ENCODE peak calls at places on chromosomes 16 and 17, in four cellular contexts. One of them, this sample, is unnamed.

GRCh38 chr17:80453980-80454556 is 22.3 kb downstream of the NPTX1 start:
- DNase-seq in K562: no peak
- DNase-seq in Peyer's patch: no peak
- DNase-seq in lower leg skin: no peak
- DNase-seq in this sample: no peak

GRCh38 chr16:74480150-74481029 is 59.1 kb upstream of the CLEC18B start:
- DNase-seq in lower leg skin: peak
- DNase-seq in K562: peak
- DNase-seq in Peyer's patch: peak
- DNase-seq in this sample: no peak

GRCh38 chr17:59859444-59860025 is 33.2 kb downstream of the TUBD1 start:
- DNase-seq in K562: no peak
- DNase-seq in lower leg skin: no peak
- DNase-seq in Peyer's patch: no peak
- DNase-seq in this sample: no peak

GRCh38 chr16:84741351-84741791 is 41.6 kb downstream of the USP10 start:
- DNase-seq in K562: no peak
- DNase-seq in Peyer's patch: no peak
- DNase-seq in lower leg skin: no peak
- DNase-seq in this sample: no peak

GRCh38 chr17:29412780-29413565 is 22.8 kb downstream of the TAOK1 start:
- DNase-seq in K562: no peak
- DNase-seq in Peyer's patch: no peak
- DNase-seq in lower leg skin: no peak
- DNase-seq in this sample: no peak

GRCh38 chr16:49675417-49675816 is 180.5 kb downstream of the ZNF423 start:
- DNase-seq in Peyer's patch: no peak
- DNase-seq in K562: no peak
- DNase-seq in lower leg skin: no peak
- DNase-seq in this sample: no peak

GRCh38 chr17:4161560-4162221 is 18.7 kb downstream of the CYB5D2 start:
- DNase-seq in lower leg skin: peak
- DNase-seq in K562: peak
- DNase-seq in Peyer's patch: no peak
- DNase-seq in this sample: no peak

GRCh38 chr16:63880948-63881347 is 1240.9 kb downstream of the CDH11 start:
- DNase-seq in Peyer's patch: no peak
- DNase-seq in K562: no peak
- DNase-seq in lower leg skin: no peak
- DNase-seq in this sample: no peak

GRCh38 chr16:66521227-66521626 is 28.7 kb downstream of the TK2 start:
- DNase-seq in lower leg skin: no peak
- DNase-seq in Peyer's patch: no peak
- DNase-seq in K562: no peak
- DNase-seq in this sample: no peak

GRCh38 chr17:39754958-39755549 is 17.3 kb downstream of the GRB7 start:
- DNase-seq in Peyer's patch: no peak
- DNase-seq in K562: no peak
- DNase-seq in lower leg skin: no peak
- DNase-seq in this sample: no peak

GRCh38 chr16:68563631-68564366 is 24.7 kb downstream of the ZFP90 start:
- DNase-seq in Peyer's patch: no peak
- DNase-seq in lower leg skin: no peak
- DNase-seq in K562: no peak
- DNase-seq in this sample: no peak

GRCh38 chr16:49396206-49396720 is 22.7 kb downstream of the C16orf78 start:
- DNase-seq in K562: no peak
- DNase-seq in lower leg skin: no peak
- DNase-seq in Peyer's patch: no peak
- DNase-seq in this sample: no peak

GRCh38 chr17:79651266-79651665 is 40.4 kb upstream of the RBFOX3 start:
- DNase-seq in Peyer's patch: peak
- DNase-seq in K562: no peak
- DNase-seq in lower leg skin: no peak
- DNase-seq in this sample: no peak

GRCh38 chr17:33562792-33563191 is 269.7 kb upstream of the ASIC2 start:
- DNase-seq in lower leg skin: no peak
- DNase-seq in Peyer's patch: no peak
- DNase-seq in K562: no peak
- DNase-seq in this sample: no peak

GRCh38 chr16:61083711-61084110 is 952.5 kb downstream of the CDH8 start:
- DNase-seq in K562: no peak
- DNase-seq in Peyer's patch: no peak
- DNase-seq in lower leg skin: no peak
- DNase-seq in this sample: no peak

GRCh38 chr16:1825381-1825863 is 1.2 kb downstream of the HAGH start:
- DNase-seq in lower leg skin: no peak
- DNase-seq in K562: no peak
- DNase-seq in Peyer's patch: no peak
- DNase-seq in this sample: peak

GRCh38 chr17:81440511-81441244 is 45.4 kb downstream of the BAHCC1 start:
- DNase-seq in K562: peak
- DNase-seq in lower leg skin: no peak
- DNase-seq in Peyer's patch: no peak
- DNase-seq in this sample: no peak

DNA sequence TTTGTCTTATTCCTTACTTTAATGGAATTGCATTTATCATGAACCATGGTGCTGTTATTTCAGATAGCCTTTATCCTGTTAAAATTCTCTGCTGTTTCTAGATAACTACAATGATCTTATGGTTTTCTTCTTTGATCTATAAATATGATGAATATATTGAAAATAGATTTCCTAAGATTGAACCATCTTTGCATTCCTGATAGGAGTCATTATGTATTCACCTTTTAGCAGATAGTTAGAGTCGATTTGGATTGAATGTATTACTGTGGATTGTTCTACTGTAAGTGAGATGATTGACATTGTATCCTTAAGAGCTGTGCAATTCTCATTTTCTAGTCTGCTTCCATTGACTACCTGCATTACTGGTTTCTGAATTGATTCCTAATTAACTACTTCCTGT is 165.0 kb upstream of the CACNG3 start:
- DNase-seq in K562: no peak
- DNase-seq in lower leg skin: no peak
- DNase-seq in Peyer's patch: no peak
- DNase-seq in this sample: no peak
- TF ChIP-seq CTCF in K562: no peak
- TF ChIP-seq CTCF in lower leg skin: no peak
- TF ChIP-seq CTCF in Peyer's patch: no peak
- TF ChIP-seq CTCF in this sample: no peak

GRCh38 chr17:63700528-63701441 is 860 bp upstream of the LIMD2 start:
- DNase-seq in K562: no peak
- DNase-seq in lower leg skin: no peak
- DNase-seq in Peyer's patch: peak
- DNase-seq in this sample: no peak
- TF ChIP-seq CTCF in K562: no peak
- TF ChIP-seq CTCF in lower leg skin: no peak
- TF ChIP-seq CTCF in Peyer's patch: no peak
- TF ChIP-seq CTCF in this sample: peak

GRCh38 chr17:74568116-74568873 is 986 bp upstream of the CD300H start:
- DNase-seq in K562: no peak
- DNase-seq in lower leg skin: no peak
- DNase-seq in Peyer's patch: no peak
- DNase-seq in this sample: no peak

GRCh38 chr17:74569001-74569391 is 1.7 kb upstream of the CD300H start:
- DNase-seq in K562: no peak
- DNase-seq in Peyer's patch: no peak
- DNase-seq in lower leg skin: no peak
- DNase-seq in this sample: no peak

GRCh38 chr17:74565116-74565515 is 2.2 kb downstream of the CD300H start:
- DNase-seq in lower leg skin: no peak
- DNase-seq in K562: no peak
- DNase-seq in Peyer's patch: no peak
- DNase-seq in this sample: no peak

GRCh38 chr17:74567397-74567796 is at the start of gene CD300H:
- DNase-seq in Peyer's patch: no peak
- DNase-seq in lower leg skin: no peak
- DNase-seq in K562: no peak
- DNase-seq in this sample: no peak

GRCh38 chr17:74566132-74566753 is 1.1 kb downstream of the CD300H start:
- DNase-seq in lower leg skin: peak
- DNase-seq in Peyer's patch: peak
- DNase-seq in K562: peak
- DNase-seq in this sample: no peak
- TF ChIP-seq CTCF in lower leg skin: no peak
- TF ChIP-seq CTCF in Peyer's patch: peak
- TF ChIP-seq CTCF in K562: peak
- TF ChIP-seq CTCF in this sample: peak

DNA sequence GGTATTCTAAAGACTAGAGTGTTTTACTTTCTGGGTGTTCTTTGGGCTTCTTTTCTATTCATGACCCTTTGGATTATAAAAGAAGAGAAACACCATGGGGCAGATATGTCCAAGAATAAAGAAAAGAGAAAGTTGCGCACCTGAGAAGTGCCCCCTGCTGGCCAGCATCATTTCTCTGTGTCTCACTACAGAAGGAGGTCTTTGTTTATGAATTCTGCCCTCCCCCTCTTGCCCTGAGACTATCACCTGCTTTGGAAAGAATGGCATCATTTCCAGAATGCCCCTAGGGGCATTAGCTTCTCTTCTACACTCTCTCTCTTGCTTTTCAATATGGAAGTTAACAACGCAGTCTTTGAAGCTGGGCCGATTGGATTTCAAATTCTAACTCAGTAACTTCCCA is 45.0 kb downstream of the CDH13 start:
- DNase-seq in lower leg skin: no peak
- DNase-seq in K562: peak
- DNase-seq in Peyer's patch: peak
- DNase-seq in this sample: no peak
- TF ChIP-seq CTCF in lower leg skin: no peak
- TF ChIP-seq CTCF in K562: peak
- TF ChIP-seq CTCF in Peyer's patch: no peak
- TF ChIP-seq CTCF in this sample: peak

This sample was measured in chondrocyte.